ENCODE peak calls at places on chromosomes 1 and 21, in ten cellular contexts. C is heart left ventricle; T is upper lobe of left lung; N is SJCRH30; F is left lung; G is pancreas; V is neural progenitor cell; B is CD4-positive, alpha-beta memory T cell; K is left ventricle myocardium inferior; I is adrenal gland. D is an unnamed sample.

GRCh38 chr21:17438642-17439041 is 74.2 kb upstream of the CXADR start:
- DNase-seq in T (no peak), I (no peak), K (no peak), C (no peak), G (no peak), N (no peak), V (peak; percentile 92), B (no peak), F (no peak), D (no peak)

GRCh38 chr1:8702121-8702520 is 115.3 kb downstream of the RERE start:
- DNase-seq in F (no peak), C (no peak), I (no peak), G (peak; percentile 69), B (no peak), K (no peak), N (peak; percentile 57), T (peak; percentile 56), V (peak; percentile 61), D (no peak)

GRCh38 chr1:233245191-233245765 is 50.2 kb downstream of the PCNX2 start:
- DNase-seq in T (no peak), C (no peak), K (no peak), V (no peak), I (no peak), F (no peak), B (no peak), G (no peak), N (no peak), D (no peak)

GRCh38 chr1:237220243-237220642 is 178.3 kb downstream of the RYR2 start:
- DNase-seq in V (no peak), I (no peak), N (no peak), C (peak; percentile 66), B (no peak), F (no peak), T (no peak), G (no peak), K (no peak), D (no peak)

GRCh38 chr1:238681451-238681850 is 704.9 kb upstream of the CHRM3 start:
- DNase-seq in B (no peak), C (no peak), I (no peak), T (no peak), G (no peak), K (no peak), V (no peak), F (no peak), N (no peak), D (no peak)

GRCh38 chr1:64268653-64269557 is 65.5 kb downstream of the UBE2U start:
- DNase-seq in T (peak; percentile 27), C (no peak), I (peak; percentile 81), V (peak; percentile 88), F (peak; percentile 66), B (peak; percentile 47), K (peak; percentile 31), G (peak; percentile 58), N (peak; percentile 69), D (peak; percentile 15)

GRCh38 chr1:54052470-54052933 is 502 bp downstream of the TMEM59 start:
- DNase-seq in I (peak; percentile 62), F (no peak), C (no peak), G (no peak), B (no peak), K (no peak), N (peak; percentile 60), V (peak; percentile 66), T (no peak), D (peak; percentile 29)

GRCh38 chr1:166166701-166167394 is at the start of gene FAM78B:
- DNase-seq in T (peak; percentile 91), K (peak; percentile 84), F (peak; percentile 80), V (peak; percentile 81), B (peak; percentile 51), I (peak; percentile 80), C (peak; percentile 85), N (peak; percentile 75), G (peak; percentile 85), D (peak; percentile 15)

GRCh38 chr1:45721207-45721606 is 29.2 kb downstream of the IPP start:
- DNase-seq in C (no peak), V (no peak), F (no peak), G (no peak), K (no peak), N (peak; percentile 15), T (no peak), B (no peak), I (no peak), D (no peak)

GRCh38 chr1:173255214-173255813 is 48.2 kb upstream of the TNFSF4 start:
- DNase-seq in V (peak; percentile 45), T (no peak), K (no peak), F (no peak), N (peak; percentile 12), C (no peak), I (peak; percentile 48), G (no peak), B (no peak), D (no peak)

GRCh38 chr21:8991968-8992621 is 1529.3 kb upstream of the TPTE start:
- DNase-seq in V (no peak), N (no peak), K (no peak), I (no peak), B (no peak), G (peak; percentile 46), F (peak; percentile 42), C (no peak), T (no peak), D (no peak)
- H3K9me3 ChIP-seq in V (peaks cover 40% of the 10 kb centered on the region), N (no peaks in the 10 kb centered on the region), K (peaks cover 14% of the 10 kb centered on the region), I (no peaks in the 10 kb centered on the region), B (no peaks in the 10 kb centered on the region), G (no peaks in the 10 kb centered on the region), F (no peaks in the 10 kb centered on the region), C (no peaks in the 10 kb centered on the region), T (peaks cover 6% of the 10 kb centered on the region), D (peaks cover 4% of the 10 kb centered on the region)

DNA sequence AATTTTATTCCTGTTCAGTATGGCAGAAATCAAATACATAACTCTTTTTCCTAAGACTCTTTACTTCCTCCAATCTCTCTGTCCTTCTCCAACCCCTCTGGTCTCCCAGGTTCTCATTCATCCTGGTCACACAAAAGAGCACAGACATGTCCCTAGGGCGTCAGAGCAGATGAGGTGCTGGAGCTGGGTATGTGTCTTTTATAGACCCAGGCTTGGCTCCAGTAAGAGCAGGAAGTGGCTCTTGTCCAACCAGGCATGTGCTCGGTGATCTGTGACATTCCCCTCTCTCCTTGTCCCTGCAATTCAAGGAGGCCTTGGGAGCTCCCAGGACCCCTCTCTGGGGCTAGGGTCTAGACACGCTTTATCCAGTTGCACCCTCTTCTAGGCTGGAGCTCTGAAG is 18.0 kb upstream of the LCE2D start:
- DNase-seq in F (no peak), C (no peak), N (no peak), K (no peak), V (no peak), I (no peak), B (no peak), T (no peak), G (no peak), D (no peak)
- H3K9me3 ChIP-seq in F (no peaks in the 10 kb centered on the region), C (no peaks in the 10 kb centered on the region), N (no peaks in the 10 kb centered on the region), K (peaks cover under 1% of the 10 kb centered on the region), V (peaks cover 37% of the 10 kb centered on the region), I (no peaks in the 10 kb centered on the region), B (no peaks in the 10 kb centered on the region), T (no peaks in the 10 kb centered on the region), G (no peaks in the 10 kb centered on the region), D (no peaks in the 10 kb centered on the region)

GRCh38 chr1:212902054-212902453 is 44.0 kb downstream of the FLVCR1 start:
- DNase-seq in I (no peak), C (no peak), G (no peak), N (no peak), K (no peak), T (no peak), F (no peak), V (no peak), B (no peak), D (no peak)

GRCh38 chr1:212901290-212901689 is 43.2 kb downstream of the FLVCR1 start:
- DNase-seq in B (no peak), I (no peak), C (no peak), T (no peak), F (no peak), K (no peak), V (no peak), G (no peak), N (no peak), D (no peak)

GRCh38 chr1:212903664-212904063 is 45.6 kb downstream of the FLVCR1 start:
- DNase-seq in T (no peak), I (no peak), C (no peak), K (no peak), F (no peak), B (no peak), V (no peak), N (no peak), G (no peak), D (no peak)

DNA sequence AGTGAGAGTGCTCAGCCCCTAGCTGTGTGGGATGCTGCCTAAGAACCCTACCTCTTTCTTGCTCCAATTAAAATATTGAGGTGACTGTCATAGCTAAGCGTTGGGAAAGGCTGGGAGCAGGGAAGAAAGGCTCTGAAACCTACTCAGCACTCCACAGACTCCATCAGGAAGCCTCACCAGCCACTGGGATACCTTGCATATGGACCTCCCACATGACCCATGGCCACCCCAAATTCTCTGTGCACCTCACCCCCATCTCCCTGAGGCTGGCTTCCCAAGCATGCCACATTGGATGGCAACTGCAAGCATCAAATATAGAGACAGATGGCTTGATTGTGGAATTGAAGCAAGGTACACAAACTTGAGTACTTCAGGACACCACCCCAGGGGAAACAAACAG is 41.8 kb downstream of the FLVCR1 start:
- DNase-seq in T (no peak), I (no peak), B (no peak), C (no peak), N (no peak), F (no peak), V (no peak), G (no peak), K (no peak), D (no peak)
- H3K9me3 ChIP-seq in T (peaks cover 24% of the 10 kb centered on the region), I (peaks cover 14% of the 10 kb centered on the region), B (no peaks in the 10 kb centered on the region), C (no peaks in the 10 kb centered on the region), N (peaks cover 19% of the 10 kb centered on the region), F (peaks cover 11% of the 10 kb centered on the region), V (peaks cover 15% of the 10 kb centered on the region), G (peaks cover 4% of the 10 kb centered on the region), K (peaks cover 38% of the 10 kb centered on the region), D (peaks cover 13% of the 10 kb centered on the region)

DNA sequence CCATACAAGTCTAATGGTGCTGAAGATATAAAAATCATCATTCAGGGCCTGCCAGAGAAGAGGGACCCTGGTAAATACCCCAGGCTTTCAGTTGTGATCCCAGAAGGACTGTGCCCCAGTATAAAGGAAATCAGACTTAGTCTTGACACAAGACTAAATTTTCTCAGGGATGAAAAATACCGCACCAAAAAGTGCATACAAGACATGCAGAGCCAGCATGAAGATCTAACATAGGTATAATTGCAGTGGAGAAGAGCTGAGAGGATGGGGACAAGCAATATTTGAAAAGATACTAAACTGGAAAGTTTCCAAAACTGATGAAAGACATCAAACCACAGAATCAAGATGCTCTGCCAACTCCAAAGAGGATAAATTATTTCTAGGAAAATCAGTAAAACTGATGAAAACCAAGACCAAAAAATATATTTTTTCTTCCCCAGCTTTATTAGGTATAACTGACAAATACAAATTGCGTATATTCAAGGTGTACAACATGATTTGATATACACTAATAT is 17.7 kb upstream of the SIM2 start:
- DNase-seq in T (no peak), N (no peak), C (no peak), F (no peak), G (no peak), I (no peak), B (no peak), K (no peak), V (no peak), D (no peak)
- H3K9me3 ChIP-seq in T (peaks cover 17% of the 10 kb centered on the region), N (peaks cover 5% of the 10 kb centered on the region), C (no peaks in the 10 kb centered on the region), F (no peaks in the 10 kb centered on the region), G (no peaks in the 10 kb centered on the region), I (peaks cover 6% of the 10 kb centered on the region), B (no peaks in the 10 kb centered on the region), K (peaks cover 26% of the 10 kb centered on the region), V (peaks cover 8% of the 10 kb centered on the region), D (no peaks in the 10 kb centered on the region)